ENCODE peak calls at places on chromosomes 13 and 19, in eight cellular contexts. K is fibroblast of the conjunctiva, T is WTC11, O is cardiac fibroblast, L is Daoy, Y is neural crest cell, H is putamen, M is epithelial cell of esophagus. Q is an unnamed sample.

GRCh38 chr19:54017266-54017665 is 25.8 kb downstream of the CACNG6 start:
- DNase-seq in K (no peak), T (no peak), O (peak), L (peak), Y (no peak), H (no peak), M (peak), Q (peak)

GRCh38 chr13:45782327-45783045 is 69.1 kb downstream of the SIAH3 start:
- DNase-seq in K (no peak), T (no peak), O (no peak), L (no peak), Y (no peak), H (no peak), M (no peak), Q (no peak)

GRCh38 chr13:46179576-46180368 is 2.2 kb downstream of the LCP1 start:
- DNase-seq in K (no peak), T (no peak), O (no peak), L (no peak), Y (no peak), H (no peak), M (no peak), Q (no peak)

GRCh38 chr13:110109910-110110309 is 197.0 kb downstream of the COL4A1 start:
- DNase-seq in K (peak), T (no peak), O (peak), L (peak), Y (no peak), H (no peak), M (peak), Q (peak)

GRCh38 chr19:5115771-5116202 is 146.9 kb downstream of the KDM4B start:
- DNase-seq in K (peak), T (no peak), O (peak), L (no peak), Y (no peak), H (no peak), M (no peak), Q (no peak)

GRCh38 chr13:19860884-19861655 is 2.4 kb downstream of the ZMYM5 start:
- DNase-seq in K (peak), T (no peak), O (peak), L (peak), Y (no peak), H (no peak), M (peak), Q (peak)

GRCh38 chr13:23755040-23755439 is 134.2 kb downstream of the MIPEP start:
- DNase-seq in K (no peak), T (no peak), O (no peak), L (no peak), Y (no peak), H (no peak), M (no peak), Q (no peak)

GRCh38 chr13:36965767-36966166 is 33.4 kb downstream of the ALG5 start:
- DNase-seq in K (peak), T (no peak), O (peak), L (peak), Y (no peak), H (no peak), M (peak), Q (peak)

GRCh38 chr19:35292986-35293732 is 1.2 kb downstream of the MAG start:
- DNase-seq in K (no peak), T (no peak), O (no peak), L (no peak), Y (no peak), H (peak), M (no peak), Q (no peak)

GRCh38 chr13:97145057-97145456 is 77.1 kb upstream of the MBNL2 start:
- DNase-seq in K (no peak), T (no peak), O (no peak), L (no peak), Y (no peak), H (no peak), M (no peak), Q (no peak)

GRCh38 chr13:49632156-49632555 is 3.8 kb downstream of the ARL11 start:
- DNase-seq in K (no peak), T (no peak), O (no peak), L (no peak), Y (no peak), H (no peak), M (no peak), Q (no peak)

GRCh38 chr19:41785653-41786052 is 10.7 kb upstream of the CEACAM3 start:
- DNase-seq in K (peak), T (peak), O (peak), L (peak), Y (peak), H (peak), M (peak), Q (peak)

GRCh38 chr13:64538711-64539110 is 2691.4 kb downstream of the PCDH9 start:
- DNase-seq in K (no peak), T (no peak), O (no peak), L (no peak), Y (no peak), H (no peak), M (peak), Q (no peak)

GRCh38 chr19:16627194-16627927 is 643 bp downstream of the MED26 start:
- DNase-seq in K (no peak), T (no peak), O (no peak), L (peak), Y (peak), H (no peak), M (peak), Q (no peak)

GRCh38 chr13:50326271-50326670 is 311.0 kb downstream of the KCNRG start:
- DNase-seq in K (no peak), T (no peak), O (no peak), L (no peak), Y (no peak), H (no peak), M (no peak), Q (no peak)

GRCh38 chr19:4284176-4284958 is 5.3 kb downstream of the SHD start:
- DNase-seq in K (no peak), T (peak), O (no peak), L (peak), Y (no peak), H (no peak), M (peak), Q (no peak)

GRCh38 chr19:8332976-8333770 is 9.9 kb downstream of the KANK3 start:
- DNase-seq in K (no peak), T (peak), O (no peak), L (no peak), Y (no peak), H (no peak), M (no peak), Q (no peak)

GRCh38 chr19:58227964-58228583 is 640 bp upstream of the ZNF544 start:
- DNase-seq in K (no peak), T (no peak), O (no peak), L (no peak), Y (no peak), H (no peak), M (no peak), Q (peak)

GRCh38 chr19:2449019-2449418 is 7.7 kb downstream of the LMNB2 start:
- DNase-seq in K (no peak), T (no peak), O (no peak), L (no peak), Y (no peak), H (no peak), M (no peak), Q (no peak)

GRCh38 chr19:17687857-17688784 is at the start of gene UNC13A:
- DNase-seq in K (no peak), T (peak), O (peak), L (peak), Y (peak), H (peak), M (peak), Q (no peak)

GRCh38 chr19:42396248-42396541 is 6.1 kb upstream of the CNFN start:
- DNase-seq in K (no peak), T (no peak), O (no peak), L (no peak), Y (no peak), H (no peak), M (no peak), Q (no peak)

GRCh38 chr19:43620061-43621001 is 902 bp upstream of the ZNF428 start:
- DNase-seq in K (no peak), T (no peak), O (no peak), L (no peak), Y (no peak), H (no peak), M (no peak), Q (no peak)

GRCh38 chr19:18419699-18420460 is 682 bp downstream of the SSBP4 start:
- DNase-seq in K (no peak), T (no peak), O (no peak), L (no peak), Y (no peak), H (no peak), M (no peak), Q (no peak)

GRCh38 chr13:49690133-49690989 is 925 bp downstream of the EBPL start:
- DNase-seq in K (no peak), T (no peak), O (peak), L (peak), Y (no peak), H (no peak), M (peak), Q (peak)

GRCh38 chr19:38989066-38989605 is 13.6 kb upstream of the FBXO17 start:
- DNase-seq in K (no peak), T (peak), O (peak), L (peak), Y (no peak), H (no peak), M (no peak), Q (peak)

GRCh38 chr13:28557725-28558124 is 62.8 kb upstream of the FLT1 start:
- DNase-seq in K (no peak), T (no peak), O (no peak), L (no peak), Y (no peak), H (no peak), M (no peak), Q (no peak)

GRCh38 chr19:7489609-7490044 is 792 bp upstream of the PEX11G start:
- DNase-seq in K (no peak), T (no peak), O (no peak), L (no peak), Y (no peak), H (no peak), M (no peak), Q (no peak)

GRCh38 chr13:110422913-110423688 is 116.0 kb downstream of the COL4A2 start:
- DNase-seq in K (no peak), T (no peak), O (peak), L (peak), Y (no peak), H (no peak), M (peak), Q (peak)

GRCh38 chr13:44437356-44438233 is 64.0 kb downstream of the SERP2 start:
- DNase-seq in K (peak), T (no peak), O (peak), L (no peak), Y (no peak), H (peak), M (peak), Q (peak)

GRCh38 chr13:38348890-38349289 is 761 bp upstream of the UFM1 start:
- DNase-seq in K (no peak), T (no peak), O (peak), L (peak), Y (no peak), H (peak), M (peak), Q (peak)

GRCh38 chr13:50410921-50411712 is 395.9 kb downstream of the KCNRG start:
- DNase-seq in K (no peak), T (no peak), O (peak), L (peak), Y (no peak), H (no peak), M (peak), Q (peak)

GRCh38 chr13:59946924-59947323 is 216.8 kb downstream of the DIAPH3 start:
- DNase-seq in K (peak), T (no peak), O (peak), L (no peak), Y (no peak), H (no peak), M (no peak), Q (peak)

GRCh38 chr19:50430888-50431342 is 1.8 kb upstream of the MYBPC2 start:
- DNase-seq in K (no peak), T (no peak), O (no peak), L (no peak), Y (no peak), H (no peak), M (no peak), Q (no peak)

GRCh38 chr19:15155296-15155695 is 45.5 kb downstream of the NOTCH3 start:
- DNase-seq in K (no peak), T (no peak), O (no peak), L (no peak), Y (no peak), H (no peak), M (no peak), Q (no peak)

GRCh38 chr19:29576761-29577661 is 29.1 kb upstream of the POP4 start:
- DNase-seq in K (no peak), T (no peak), O (no peak), L (peak), Y (no peak), H (peak), M (peak), Q (peak)